ENCODE peak calls at places on chromosomes 3 and 15, in eight cellular contexts. U is endodermal cell, B is transverse colon, R is endothelial cell of umbilical vein, K is lower lobe of right lung, S is MM.1S, N is spleen, X is body of pancreas. W is an unnamed sample.

GRCh38 chr3:117054551-117054950 is 345.0 kb downstream of the TUSC7 start:
- DNase-seq in R (no peak), N (no peak), S (no peak), B (no peak), X (no peak), K (no peak), U (no peak), W (no peak)

GRCh38 chr3:60584250-60584649 is 667.0 kb downstream of the FHIT start:
- DNase-seq in X (no peak), B (no peak), U (no peak), K (no peak), R (no peak), S (no peak), N (no peak), W (no peak)

GRCh38 chr3:37625051-37625450 is 236.6 kb upstream of the CTDSPL start:
- DNase-seq in S (no peak), R (no peak), U (no peak), B (no peak), N (no peak), X (no peak), K (no peak), W (no peak)

GRCh38 chr3:43525941-43526607 is 95.7 kb downstream of the ANO10 start:
- DNase-seq in U (no peak), R (no peak), B (no peak), X (no peak), K (no peak), S (no peak), N (no peak), W (no peak)

GRCh38 chr3:123154346-123154985 is 47.3 kb upstream of the SEC22A start:
- DNase-seq in X (no peak), B (no peak), U (peak), N (no peak), S (no peak), K (no peak), R (no peak), W (no peak)

GRCh38 chr15:51380999-51381806 is 39.7 kb downstream of the GLDN start:
- DNase-seq in N (no peak), B (peak), U (peak), X (peak), S (peak), K (no peak), R (peak), W (peak)

GRCh38 chr15:28984421-28985375 is 98.9 kb downstream of the APBA2 start:
- DNase-seq in S (no peak), X (no peak), B (no peak), R (no peak), K (no peak), U (peak), N (no peak), W (peak)

GRCh38 chr15:31155136-31155535 is 53.6 kb upstream of the TRPM1 start:
- DNase-seq in S (no peak), X (no peak), R (no peak), K (no peak), N (peak), U (no peak), B (no peak), W (no peak)

GRCh38 chr3:46845397-46845859 is 17.8 kb downstream of the MYL3 start:
- DNase-seq in K (peak), B (peak), R (no peak), U (no peak), S (no peak), N (no peak), X (peak), W (peak)

GRCh38 chr15:31511707-31512310 is 185.2 kb downstream of the KLF13 start:
- DNase-seq in X (no peak), B (no peak), N (no peak), U (no peak), K (no peak), S (no peak), R (peak), W (no peak)

GRCh38 chr3:193851941-193852674 is 259.1 kb downstream of the OPA1 start:
- DNase-seq in S (no peak), B (no peak), R (peak), N (no peak), K (no peak), U (peak), X (peak), W (peak)

GRCh38 chr3:79516795-79517194 is 251.0 kb downstream of the ROBO1 start:
- DNase-seq in U (no peak), K (no peak), N (no peak), X (no peak), R (peak), S (no peak), B (no peak), W (no peak)

GRCh38 chr3:184562875-184563568 is 1.4 kb downstream of the EPHB3 start:
- DNase-seq in B (no peak), S (no peak), N (no peak), R (no peak), K (no peak), U (peak), X (no peak), W (peak)

GRCh38 chr3:144053121-144053520 is 81.5 kb downstream of the DIPK2A start:
- DNase-seq in U (no peak), S (no peak), N (no peak), K (no peak), B (no peak), R (no peak), X (no peak), W (no peak)

GRCh38 chr15:99931703-99932603 is 198.7 kb upstream of the LYSMD4 start:
- DNase-seq in X (no peak), K (no peak), S (no peak), N (no peak), U (peak), R (no peak), B (no peak), W (no peak)

GRCh38 chr3:160754371-160754854 is 1.6 kb upstream of the PPM1L start:
- DNase-seq in N (no peak), U (peak), R (peak), K (no peak), X (peak), S (peak), B (peak), W (peak)

GRCh38 chr3:175656451-175656850 is 797.3 kb downstream of the NAALADL2 start:
- DNase-seq in B (no peak), K (no peak), R (no peak), U (no peak), N (no peak), X (no peak), S (no peak), W (no peak)

GRCh38 chr15:31125061-31125460 is 23.5 kb upstream of the TRPM1 start:
- DNase-seq in B (no peak), R (no peak), X (no peak), N (no peak), K (no peak), U (no peak), S (no peak), W (no peak)

GRCh38 chr3:194247350-194247740 is 103.8 kb downstream of the CPN2 start:
- DNase-seq in R (no peak), U (no peak), N (no peak), B (no peak), S (no peak), X (no peak), K (no peak), W (no peak)

GRCh38 chr15:31265090-31265870 is 61.4 kb upstream of the KLF13 start:
- DNase-seq in X (no peak), S (no peak), N (peak), R (no peak), B (peak), K (no peak), U (peak), W (peak)

GRCh38 chr3:134928392-134928791 is 133.3 kb downstream of the EPHB1 start:
- DNase-seq in U (no peak), S (no peak), R (no peak), X (no peak), B (no peak), N (no peak), K (no peak), W (no peak)

GRCh38 chr15:89375093-89376062 is 40.8 kb upstream of the POLG start:
- DNase-seq in K (no peak), S (no peak), N (no peak), B (no peak), R (no peak), U (no peak), X (no peak), W (no peak)

GRCh38 chr3:171187706-171188290 is 161.3 kb upstream of the SLC2A2 start:
- DNase-seq in X (peak), K (no peak), N (no peak), S (peak), R (peak), U (peak), B (no peak), W (peak)

GRCh38 chr15:100393008-100393407 is 51.2 kb upstream of the ADAMTS17 start:
- DNase-seq in S (no peak), X (no peak), N (no peak), K (no peak), R (no peak), B (no peak), U (no peak), W (no peak)

GRCh38 chr3:122271246-122271898 is 53.7 kb upstream of the CSTA start:
- DNase-seq in B (no peak), U (no peak), X (no peak), R (no peak), K (no peak), S (no peak), N (no peak), W (no peak)

GRCh38 chr3:191133359-191133758 is 65.7 kb upstream of the OSTN start:
- DNase-seq in B (no peak), K (no peak), R (no peak), U (no peak), N (no peak), S (no peak), X (no peak), W (no peak)

GRCh38 chr3:64150527-64151238 is 74.6 kb downstream of the PRICKLE2 start:
- DNase-seq in S (no peak), X (peak), K (peak), R (peak), B (peak), U (no peak), N (no peak), W (peak)

GRCh38 chr3:8565376-8565775 is 63.8 kb downstream of the LMCD1 start:
- DNase-seq in U (no peak), R (no peak), X (no peak), N (no peak), S (no peak), K (no peak), B (no peak), W (no peak)

GRCh38 chr15:69408841-69409240 is 5.3 kb upstream of the KIF23 start:
- DNase-seq in K (no peak), S (no peak), X (no peak), B (no peak), N (no peak), R (no peak), U (no peak), W (no peak)

GRCh38 chr15:73872370-73872769 is 994 bp upstream of the TBC1D21 start:
- DNase-seq in U (no peak), X (no peak), B (no peak), N (no peak), K (no peak), S (no peak), R (no peak), W (no peak)

GRCh38 chr15:80260566-80260965 is 8.6 kb upstream of the CTXND1 start:
- DNase-seq in R (no peak), U (peak), X (no peak), N (no peak), S (no peak), K (no peak), B (peak), W (no peak)
- H3K4me3 ChIP-seq in R (no peak), U (no peak), X (no peak), N (no peak), S (no peak), K (no peak), B (no peak), W (no peak)

DNA sequence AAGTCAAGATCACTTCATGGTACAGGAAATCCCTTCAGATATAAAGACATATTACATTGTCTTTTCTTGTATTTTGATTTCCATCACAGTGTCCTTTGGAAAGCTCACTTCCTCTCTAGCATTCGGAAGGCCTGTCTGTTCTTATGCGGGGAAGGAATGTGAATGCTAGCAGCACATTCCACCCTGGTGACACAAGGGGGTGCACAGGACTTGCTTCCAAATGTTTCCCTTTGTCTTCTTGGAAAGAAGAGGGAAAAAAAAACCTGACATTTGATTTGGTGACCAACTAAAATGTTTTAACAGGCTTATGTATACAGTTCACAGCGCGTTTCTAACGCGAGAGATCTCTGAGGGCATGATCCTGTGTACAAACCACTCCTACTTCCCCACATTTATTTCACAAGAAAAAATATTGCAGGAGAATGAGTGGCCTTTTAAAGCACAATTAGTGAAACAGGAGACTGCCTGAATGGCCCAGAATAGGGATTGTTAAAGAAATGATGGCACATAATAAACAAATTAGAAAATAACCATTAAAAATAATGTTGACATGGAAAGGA is 107.5 kb upstream of the FXR1 start:
- DNase-seq in K (no peak), N (no peak), R (peak), X (no peak), B (no peak), S (no peak), U (peak), W (peak)
- H3K27ac ChIP-seq in K (no peak), N (no peak), R (no peak), X (no peak), B (no peak), S (no peak), U (peak), W (no peak)

DNA sequence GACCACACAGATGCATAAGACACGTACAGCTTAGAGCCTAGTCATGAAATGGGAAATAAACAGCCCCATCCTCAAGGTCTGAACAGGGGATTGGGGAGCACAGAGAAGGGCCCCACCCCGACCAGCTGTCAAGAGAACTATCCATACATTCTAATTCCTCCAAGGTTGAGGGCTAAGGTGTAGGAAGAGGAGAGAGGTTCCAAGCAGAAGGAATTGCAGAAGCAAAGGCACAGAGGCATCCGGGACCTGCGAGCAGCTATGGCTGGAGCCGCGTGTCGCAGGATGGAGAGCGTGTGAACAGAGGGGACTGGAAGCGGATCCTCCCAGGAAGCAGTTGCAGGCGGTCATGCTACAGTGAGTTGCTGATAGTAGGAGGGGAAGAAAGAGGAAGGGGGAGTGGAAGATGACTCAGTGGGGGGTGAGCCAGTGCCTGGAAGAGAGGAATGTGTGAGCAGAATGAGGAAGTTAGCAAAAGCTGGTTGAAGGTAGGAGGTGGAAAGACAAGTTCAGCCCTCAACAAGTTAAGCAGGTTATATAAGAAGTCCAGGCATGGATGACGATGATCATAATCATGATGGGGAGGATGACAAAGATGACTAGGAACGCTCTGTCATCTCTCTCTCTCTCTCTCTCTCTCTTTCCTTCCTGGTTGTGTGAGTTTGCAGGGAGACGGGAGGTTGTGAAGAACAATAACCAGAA is 89.7 kb downstream of the LIPC start:
- DNase-seq in R (peak), S (no peak), K (peak), X (peak), N (peak), U (peak), B (no peak), W (peak)
- H3K4me3 ChIP-seq in R (no peak), S (no peak), K (no peak), X (no peak), N (no peak), U (no peak), B (no peak), W (peak)

DNA sequence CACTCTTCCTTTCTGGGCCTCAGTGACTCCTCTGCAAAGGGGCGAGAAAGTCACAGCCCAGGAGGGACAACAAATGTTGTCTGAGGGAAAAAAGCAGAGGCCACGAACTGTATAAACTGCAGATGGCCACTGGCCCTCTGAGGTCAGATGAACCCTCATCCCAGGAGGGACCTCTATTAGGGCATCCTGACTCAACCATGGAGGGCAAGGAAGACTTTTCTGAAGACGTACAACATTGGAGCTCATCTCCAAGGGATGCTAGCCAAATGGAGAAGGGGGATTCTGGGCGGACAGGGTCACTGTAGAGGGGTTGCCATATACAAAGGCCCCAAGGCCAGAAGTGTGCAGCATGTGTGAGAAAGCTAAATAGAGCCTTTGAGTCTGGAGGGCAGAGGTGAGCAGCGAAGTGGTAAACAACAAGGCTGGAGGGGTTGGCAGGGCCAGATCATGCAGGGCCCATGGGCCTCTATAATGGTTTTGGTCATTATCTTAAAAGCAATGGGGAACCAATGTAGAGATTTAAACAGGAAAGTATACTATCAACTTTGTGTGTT is 16.7 kb downstream of the GRAMD2A start:
- DNase-seq in B (no peak), X (no peak), N (peak), K (no peak), R (no peak), U (peak), S (no peak), W (no peak)
- H3K27ac ChIP-seq in B (no peak), X (no peak), N (no peak), K (peak), R (no peak), U (peak), S (no peak), W (no peak)

GRCh38 chr15:22257668-22258401 is 177.5 kb downstream of the OR4M2 start:
- DNase-seq in U (no peak), N (peak), S (peak), X (no peak), K (no peak), R (no peak), B (no peak), W (no peak)
- H3K4me3 ChIP-seq in U (no peak), N (no peak), S (peak), X (no peak), K (no peak), R (no peak), B (no peak), W (no peak)